ENCODE peak calls at places on chromosomes 3 and 15, in six cellular contexts. P is stimulated activated CD4-positive, alpha-beta T cell treated with anti-CD3 and anti-CD28 coated beads, Interleukin-1b, Interleukin-23, amount 100 ng/mL, for 4 hours; B is kidney tubule cell; N is germinal center; W is NCI-H774; F is hepatocyte. J is an unnamed sample.

GRCh38 chr15:52200831-52201365 is 9.7 kb upstream of the GNB5 start:
- DNase-seq in P (no peak), B (no peak), N (no peak), W (no peak), F (no peak), J (no peak)

GRCh38 chr15:64152507-64153387 is 1.2 kb downstream of the SNX22 start:
- DNase-seq in P (no peak), B (no peak), N (peak; percentile 76), W (no peak), F (no peak), J (no peak)

GRCh38 chr3:13106308-13106970 is 33.2 kb upstream of the IQSEC1 start:
- DNase-seq in P (no peak), B (no peak), N (no peak), W (no peak), F (no peak), J (no peak)

GRCh38 chr3:99009851-99010250 is 108.4 kb upstream of the DCBLD2 start:
- DNase-seq in P (no peak), B (no peak), N (no peak), W (no peak), F (no peak), J (no peak)

GRCh38 chr3:11600501-11601282 is 43.0 kb downstream of the VGLL4 start:
- DNase-seq in P (no peak), B (peak; percentile 100), N (no peak), W (no peak), F (peak; percentile 94), J (no peak)

GRCh38 chr3:105369501-105370371 is 3.0 kb downstream of the ALCAM start:
- DNase-seq in P (peak; percentile 12), B (peak; percentile 75), N (peak; percentile 31), W (no peak), F (peak; percentile 79), J (peak; percentile 23)

GRCh38 chr3:23019596-23020300 is 183.4 kb upstream of the UBE2E2 start:
- DNase-seq in P (no peak), B (no peak), N (no peak), W (no peak), F (no peak), J (no peak)

GRCh38 chr15:97730315-97730714 is 230.2 kb upstream of the ARRDC4 start:
- DNase-seq in P (no peak), B (no peak), N (no peak), W (no peak), F (no peak), J (no peak)

GRCh38 chr15:40142428-40142827 is 18.4 kb upstream of the BUB1B start:
- DNase-seq in P (no peak), B (no peak), N (no peak), W (no peak), F (no peak), J (no peak)

GRCh38 chr15:82081904-82082810 is 36.3 kb upstream of the MEX3B start:
- DNase-seq in P (no peak), B (peak; percentile 58), N (no peak), W (no peak), F (no peak), J (no peak)